ENCODE peak calls at places on chromosomes 12 and 14, in nine cellular contexts. One of them, this sample, is unnamed.

GRCh38 chr14:96130854-96131253 is 73.8 kb upstream of the BDKRB2 start:
- DNase-seq in foreskin keratinocyte: peak
- DNase-seq in HCEC 1CT: peak
- DNase-seq in kidney epithelial cell: no peak
- DNase-seq in sciatic nerve: no peak
- DNase-seq in HuH-7.5: no peak
- DNase-seq in HCT116: no peak
- DNase-seq in MV-4-11: no peak
- DNase-seq in IMR-90: peak
- DNase-seq in this sample: no peak

GRCh38 chr14:66650491-66650911 is 142.6 kb downstream of the GPHN start:
- DNase-seq in HCT116: no peak
- DNase-seq in IMR-90: no peak
- DNase-seq in foreskin keratinocyte: peak
- DNase-seq in MV-4-11: no peak
- DNase-seq in HuH-7.5: no peak
- DNase-seq in HCEC 1CT: no peak
- DNase-seq in kidney epithelial cell: no peak
- DNase-seq in sciatic nerve: no peak
- DNase-seq in this sample: peak

GRCh38 chr12:105301696-105302095 is 28.8 kb upstream of the C12orf75 start:
- DNase-seq in foreskin keratinocyte: no peak
- DNase-seq in HuH-7.5: no peak
- DNase-seq in sciatic nerve: no peak
- DNase-seq in MV-4-11: no peak
- DNase-seq in IMR-90: no peak
- DNase-seq in HCEC 1CT: no peak
- DNase-seq in HCT116: no peak
- DNase-seq in kidney epithelial cell: no peak
- DNase-seq in this sample: no peak

GRCh38 chr12:82627799-82628198 is 58.9 kb upstream of the TMTC2 start:
- DNase-seq in HCEC 1CT: no peak
- DNase-seq in IMR-90: peak
- DNase-seq in HCT116: peak
- DNase-seq in MV-4-11: no peak
- DNase-seq in foreskin keratinocyte: peak
- DNase-seq in kidney epithelial cell: no peak
- DNase-seq in sciatic nerve: no peak
- DNase-seq in HuH-7.5: peak
- DNase-seq in this sample: no peak

GRCh38 chr14:100694579-100695422 is 31.9 kb upstream of the DLK1 start:
- DNase-seq in HuH-7.5: no peak
- DNase-seq in sciatic nerve: no peak
- DNase-seq in foreskin keratinocyte: no peak
- DNase-seq in IMR-90: no peak
- DNase-seq in MV-4-11: no peak
- DNase-seq in kidney epithelial cell: no peak
- DNase-seq in HCEC 1CT: no peak
- DNase-seq in HCT116: no peak
- DNase-seq in this sample: no peak

GRCh38 chr14:93936245-93936644 is 9.1 kb downstream of the FAM181A start:
- DNase-seq in HuH-7.5: no peak
- DNase-seq in foreskin keratinocyte: no peak
- DNase-seq in HCT116: no peak
- DNase-seq in MV-4-11: peak
- DNase-seq in sciatic nerve: no peak
- DNase-seq in IMR-90: no peak
- DNase-seq in HCEC 1CT: no peak
- DNase-seq in kidney epithelial cell: no peak
- DNase-seq in this sample: no peak

GRCh38 chr12:122030427-122030825 is 8.7 kb downstream of the BCL7A start:
- DNase-seq in MV-4-11: peak
- DNase-seq in IMR-90: no peak
- DNase-seq in sciatic nerve: no peak
- DNase-seq in HCT116: no peak
- DNase-seq in HCEC 1CT: no peak
- DNase-seq in HuH-7.5: no peak
- DNase-seq in kidney epithelial cell: no peak
- DNase-seq in foreskin keratinocyte: no peak
- DNase-seq in this sample: no peak

GRCh38 chr12:18807714-18808113 is 69.8 kb downstream of the CAPZA3 start:
- DNase-seq in foreskin keratinocyte: no peak
- DNase-seq in HCEC 1CT: no peak
- DNase-seq in sciatic nerve: no peak
- DNase-seq in kidney epithelial cell: no peak
- DNase-seq in HCT116: no peak
- DNase-seq in HuH-7.5: no peak
- DNase-seq in IMR-90: no peak
- DNase-seq in MV-4-11: no peak
- DNase-seq in this sample: no peak

GRCh38 chr12:576613-577110 is 86.6 kb downstream of the NINJ2 start:
- DNase-seq in HCT116: no peak
- DNase-seq in HuH-7.5: no peak
- DNase-seq in HCEC 1CT: no peak
- DNase-seq in sciatic nerve: peak
- DNase-seq in foreskin keratinocyte: no peak
- DNase-seq in MV-4-11: no peak
- DNase-seq in IMR-90: no peak
- DNase-seq in kidney epithelial cell: no peak
- DNase-seq in this sample: no peak

GRCh38 chr12:116201908-116202307 is 75.6 kb downstream of the MED13L start:
- DNase-seq in HCT116: no peak
- DNase-seq in HuH-7.5: no peak
- DNase-seq in kidney epithelial cell: no peak
- DNase-seq in IMR-90: peak
- DNase-seq in foreskin keratinocyte: no peak
- DNase-seq in MV-4-11: no peak
- DNase-seq in HCEC 1CT: peak
- DNase-seq in sciatic nerve: no peak
- DNase-seq in this sample: no peak

GRCh38 chr12:124523071-124523470 is 44.3 kb downstream of the NCOR2 start:
- DNase-seq in foreskin keratinocyte: no peak
- DNase-seq in HCEC 1CT: no peak
- DNase-seq in HCT116: no peak
- DNase-seq in kidney epithelial cell: no peak
- DNase-seq in HuH-7.5: no peak
- DNase-seq in IMR-90: no peak
- DNase-seq in sciatic nerve: no peak
- DNase-seq in MV-4-11: no peak
- DNase-seq in this sample: peak

GRCh38 chr14:26694521-26694920 is 96.7 kb upstream of the NOVA1 start:
- DNase-seq in foreskin keratinocyte: no peak
- DNase-seq in sciatic nerve: no peak
- DNase-seq in IMR-90: no peak
- DNase-seq in HuH-7.5: no peak
- DNase-seq in HCEC 1CT: no peak
- DNase-seq in HCT116: no peak
- DNase-seq in MV-4-11: peak
- DNase-seq in kidney epithelial cell: no peak
- DNase-seq in this sample: no peak

GRCh38 chr12:123757555-123757954 is 4.5 kb upstream of the DNAH10 start:
- DNase-seq in kidney epithelial cell: no peak
- DNase-seq in MV-4-11: no peak
- DNase-seq in foreskin keratinocyte: no peak
- DNase-seq in HuH-7.5: no peak
- DNase-seq in HCT116: no peak
- DNase-seq in HCEC 1CT: peak
- DNase-seq in IMR-90: peak
- DNase-seq in sciatic nerve: no peak
- DNase-seq in this sample: no peak